ENCODE peak calls at places on chromosomes 6 and 20, in five cellular contexts. One of them, this sample, is unnamed.
A peak's percentile ranks its signal among the peaks of the same experiment; 100 is the strongest.

GRCh38 chr6:27593200-27593818 is 120.4 kb upstream of the ZNF184 start:
- DNase-seq in right cardiac atrium: no peak
- DNase-seq in CD4-positive, CD25-positive, alpha-beta regulatory T cell: no peak
- DNase-seq in neuronal stem cell: no peak
- DNase-seq in LNCaP clone FGC: no peak
- DNase-seq in this sample: peak; percentile 44

GRCh38 chr6:144678844-144679243 is 393.7 kb downstream of the UTRN start:
- DNase-seq in right cardiac atrium: no peak
- DNase-seq in CD4-positive, CD25-positive, alpha-beta regulatory T cell: no peak
- DNase-seq in neuronal stem cell: no peak
- DNase-seq in LNCaP clone FGC: no peak
- DNase-seq in this sample: no peak

GRCh38 chr6:107116328-107116892 is 1.1 kb upstream of the BEND3 start:
- DNase-seq in right cardiac atrium: no peak
- DNase-seq in CD4-positive, CD25-positive, alpha-beta regulatory T cell: peak; percentile 58
- DNase-seq in neuronal stem cell: peak; percentile 52
- DNase-seq in LNCaP clone FGC: no peak
- DNase-seq in this sample: peak; percentile 49

GRCh38 chr20:57385940-57386339 is 5.3 kb upstream of the RBM38 start:
- DNase-seq in right cardiac atrium: no peak
- DNase-seq in CD4-positive, CD25-positive, alpha-beta regulatory T cell: no peak
- DNase-seq in neuronal stem cell: no peak
- DNase-seq in LNCaP clone FGC: no peak
- DNase-seq in this sample: no peak

GRCh38 chr6:144581807-144582537 is 296.8 kb downstream of the UTRN start:
- DNase-seq in right cardiac atrium: no peak
- DNase-seq in CD4-positive, CD25-positive, alpha-beta regulatory T cell: peak; percentile 61
- DNase-seq in neuronal stem cell: peak; percentile 11
- DNase-seq in LNCaP clone FGC: no peak
- DNase-seq in this sample: peak; percentile 28

GRCh38 chr6:159184559-159184958 is 15.4 kb downstream of the FNDC1 start:
- DNase-seq in right cardiac atrium: no peak
- DNase-seq in CD4-positive, CD25-positive, alpha-beta regulatory T cell: no peak
- DNase-seq in neuronal stem cell: no peak
- DNase-seq in LNCaP clone FGC: no peak
- DNase-seq in this sample: no peak

GRCh38 chr6:89372506-89372901 is 20.0 kb upstream of the UBE2J1 start:
- DNase-seq in right cardiac atrium: no peak
- DNase-seq in CD4-positive, CD25-positive, alpha-beta regulatory T cell: peak; percentile 67
- DNase-seq in neuronal stem cell: no peak
- DNase-seq in LNCaP clone FGC: no peak
- DNase-seq in this sample: peak; percentile 88

GRCh38 chr6:33139596-33140206 is 52.6 kb downstream of the COL11A2 start:
- DNase-seq in right cardiac atrium: no peak
- DNase-seq in CD4-positive, CD25-positive, alpha-beta regulatory T cell: no peak
- DNase-seq in neuronal stem cell: no peak
- DNase-seq in LNCaP clone FGC: no peak
- DNase-seq in this sample: no peak

GRCh38 chr6:28838289-28838633 is 85.5 kb downstream of the TRIM27 start:
- DNase-seq in right cardiac atrium: peak; percentile 76
- DNase-seq in CD4-positive, CD25-positive, alpha-beta regulatory T cell: peak; percentile 80
- DNase-seq in neuronal stem cell: peak; percentile 88
- DNase-seq in LNCaP clone FGC: peak; percentile 35
- DNase-seq in this sample: peak; percentile 82

DNA sequence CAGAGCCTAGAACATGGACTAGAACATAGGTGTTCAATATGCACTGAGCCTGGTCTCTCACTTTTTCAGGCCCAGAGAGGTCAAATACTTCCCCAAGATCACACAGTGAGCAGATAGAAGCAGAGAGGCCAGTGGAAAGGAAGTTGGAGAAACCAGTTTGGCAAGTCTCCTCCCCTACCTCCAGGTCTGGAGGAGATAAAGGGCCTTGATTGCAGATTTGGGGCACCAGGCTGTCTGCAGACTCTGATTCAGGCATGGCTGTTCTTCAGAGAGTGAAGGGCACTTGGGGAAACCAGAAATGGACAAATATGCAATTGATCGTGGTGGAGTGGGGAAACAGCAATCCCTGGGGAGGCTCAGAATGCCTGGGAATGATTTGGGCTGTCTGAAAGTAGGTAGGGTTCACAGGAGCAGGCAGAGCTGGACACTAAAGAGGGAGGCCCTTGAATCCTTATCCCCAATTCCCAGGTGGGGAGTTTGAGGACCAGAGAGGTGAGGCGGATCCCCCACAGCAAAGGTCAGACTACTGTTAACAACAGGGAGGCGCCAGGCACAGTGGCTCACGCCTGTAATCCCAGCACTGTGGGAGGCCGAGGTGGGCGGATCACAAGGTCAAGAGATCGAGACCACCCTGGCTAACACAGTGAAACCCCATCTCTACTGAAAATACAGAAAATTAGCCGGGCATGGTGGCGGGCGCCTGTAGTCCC is 2.3 kb downstream of the PEDS1 start:
- DNase-seq in right cardiac atrium: peak; percentile 29
- DNase-seq in CD4-positive, CD25-positive, alpha-beta regulatory T cell: no peak
- DNase-seq in neuronal stem cell: no peak
- DNase-seq in LNCaP clone FGC: peak; percentile 74
- DNase-seq in this sample: no peak
- H3K4me3 ChIP-seq in right cardiac atrium: no peak overlapping the region
- H3K4me3 ChIP-seq in CD4-positive, CD25-positive, alpha-beta regulatory T cell: no peak overlapping the region
- H3K4me3 ChIP-seq in neuronal stem cell: no peak overlapping the region
- H3K4me3 ChIP-seq in LNCaP clone FGC: peak overlapping the region; percentile 37
- H3K4me3 ChIP-seq in this sample: no peak overlapping the region

GRCh38 chr20:2799271-2799670 is 1.2 kb downstream of the CPXM1 start:
- DNase-seq in right cardiac atrium: no peak
- DNase-seq in CD4-positive, CD25-positive, alpha-beta regulatory T cell: no peak
- DNase-seq in neuronal stem cell: no peak
- DNase-seq in LNCaP clone FGC: no peak
- DNase-seq in this sample: no peak
- H3K4me3 ChIP-seq in right cardiac atrium: no peak overlapping the region
- H3K4me3 ChIP-seq in CD4-positive, CD25-positive, alpha-beta regulatory T cell: no peak overlapping the region
- H3K4me3 ChIP-seq in neuronal stem cell: peak overlapping the region; percentile 100
- H3K4me3 ChIP-seq in LNCaP clone FGC: no peak overlapping the region
- H3K4me3 ChIP-seq in this sample: no peak overlapping the region

DNA sequence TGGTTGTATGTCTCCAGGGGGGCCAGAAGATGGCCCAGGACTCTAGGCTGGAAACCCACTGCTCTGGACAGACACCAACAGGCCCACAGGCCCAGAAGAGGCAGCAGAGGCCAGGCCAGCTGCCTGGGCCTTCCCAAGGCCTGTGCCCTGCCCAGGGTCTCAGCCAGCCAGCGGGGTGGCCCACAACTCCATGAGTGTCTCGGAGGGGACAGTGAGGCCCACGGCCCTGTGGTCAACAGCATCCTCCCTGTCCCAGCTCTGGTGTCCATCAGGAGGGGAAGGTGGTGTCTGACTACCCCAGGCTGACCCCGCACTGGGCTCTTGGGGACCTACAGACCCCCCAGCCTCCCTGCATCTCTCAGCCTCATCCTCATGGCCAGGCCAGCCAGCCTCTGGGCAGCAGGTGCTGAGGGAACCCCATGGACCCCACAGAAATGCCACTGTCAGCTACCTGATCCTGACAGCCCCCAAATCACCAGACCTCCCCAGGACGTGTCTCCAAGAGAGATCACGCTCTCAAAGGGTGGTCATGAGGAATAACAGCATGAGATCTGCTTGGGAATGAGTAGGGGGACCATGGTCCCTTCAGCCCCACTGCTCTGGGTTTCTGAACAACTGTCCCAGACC is 112.4 kb downstream of the NOL4L start:
- DNase-seq in right cardiac atrium: peak; percentile 38
- DNase-seq in CD4-positive, CD25-positive, alpha-beta regulatory T cell: no peak
- DNase-seq in neuronal stem cell: no peak
- DNase-seq in LNCaP clone FGC: no peak
- DNase-seq in this sample: no peak
- H3K4me3 ChIP-seq in right cardiac atrium: no peak overlapping the region
- H3K4me3 ChIP-seq in CD4-positive, CD25-positive, alpha-beta regulatory T cell: no peak overlapping the region
- H3K4me3 ChIP-seq in neuronal stem cell: no peak overlapping the region
- H3K4me3 ChIP-seq in LNCaP clone FGC: no peak overlapping the region
- H3K4me3 ChIP-seq in this sample: no peak overlapping the region

DNA sequence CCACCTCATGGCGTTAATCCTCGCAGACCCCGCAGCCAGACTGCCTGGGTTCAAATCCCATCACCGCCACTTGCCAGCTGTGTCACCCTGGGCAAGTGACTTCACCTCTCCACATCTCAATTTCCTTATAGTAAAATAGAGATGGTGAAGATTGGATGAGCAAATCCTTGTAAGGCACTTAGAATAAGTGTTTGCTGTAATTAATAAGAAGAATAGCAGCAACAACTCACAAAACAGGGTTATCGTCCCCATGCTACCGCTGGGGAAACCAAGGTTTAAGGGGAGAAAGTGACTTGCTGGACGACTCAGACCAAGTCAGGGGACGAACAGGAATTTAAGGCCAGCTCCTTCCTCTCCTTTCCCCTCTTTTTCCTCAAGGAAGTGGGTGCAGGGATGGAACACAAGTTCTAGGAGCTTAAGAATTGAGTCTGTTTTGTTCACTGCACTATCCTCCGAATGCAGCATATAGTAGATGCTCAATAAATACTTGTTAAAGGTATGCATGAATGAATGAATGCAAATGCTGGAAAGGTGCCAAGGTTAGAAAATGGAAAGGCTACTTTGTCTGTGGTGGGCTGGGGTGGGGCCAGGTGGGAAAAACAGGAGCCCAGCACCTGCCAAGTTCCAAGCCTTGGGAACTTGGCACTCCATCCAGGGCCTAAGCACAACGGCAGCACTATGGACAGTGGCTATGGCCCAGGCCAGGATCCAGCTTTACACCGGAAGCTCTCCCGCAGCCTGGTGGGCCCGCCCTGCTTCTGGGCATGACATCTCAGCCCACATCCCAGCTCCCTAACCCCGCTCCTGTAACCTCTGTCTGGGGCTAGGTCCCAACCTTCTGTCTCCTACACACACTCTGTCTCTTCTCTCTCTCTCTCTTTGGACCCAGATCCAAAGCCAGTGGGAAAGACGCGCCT is 4.9 kb upstream of the CDH22 start:
- DNase-seq in right cardiac atrium: no peak
- DNase-seq in CD4-positive, CD25-positive, alpha-beta regulatory T cell: no peak
- DNase-seq in neuronal stem cell: no peak
- DNase-seq in LNCaP clone FGC: no peak
- DNase-seq in this sample: no peak
- H3K4me3 ChIP-seq in right cardiac atrium: no peak overlapping the region
- H3K4me3 ChIP-seq in CD4-positive, CD25-positive, alpha-beta regulatory T cell: no peak overlapping the region
- H3K4me3 ChIP-seq in neuronal stem cell: no peak overlapping the region
- H3K4me3 ChIP-seq in LNCaP clone FGC: no peak overlapping the region
- H3K4me3 ChIP-seq in this sample: no peak overlapping the region

DNA sequence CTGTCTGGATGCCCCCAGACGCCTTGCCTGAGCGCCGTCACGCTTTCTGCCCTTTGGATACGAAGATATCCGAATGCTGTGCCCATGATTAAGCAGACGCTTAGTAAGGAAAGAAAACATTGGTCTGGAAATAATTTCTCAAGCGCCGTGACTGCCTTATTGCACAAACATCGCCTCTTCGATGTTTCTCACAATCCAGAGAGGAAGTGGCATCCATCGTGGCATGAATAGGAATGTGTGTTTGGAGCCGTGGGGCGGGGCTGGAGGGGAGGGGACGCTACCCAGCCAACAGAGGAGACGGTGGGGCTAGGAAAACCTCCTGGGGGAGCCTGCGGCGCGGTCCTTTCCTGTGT is 564 bp upstream of the PPP1R14C start:
- DNase-seq in right cardiac atrium: peak; percentile 49
- DNase-seq in CD4-positive, CD25-positive, alpha-beta regulatory T cell: no peak
- DNase-seq in neuronal stem cell: no peak
- DNase-seq in LNCaP clone FGC: no peak
- DNase-seq in this sample: no peak
- H3K4me3 ChIP-seq in right cardiac atrium: peak overlapping the region; percentile 80
- H3K4me3 ChIP-seq in CD4-positive, CD25-positive, alpha-beta regulatory T cell: no peak overlapping the region
- H3K4me3 ChIP-seq in neuronal stem cell: peak overlapping the region; percentile 84
- H3K4me3 ChIP-seq in LNCaP clone FGC: no peak overlapping the region
- H3K4me3 ChIP-seq in this sample: no peak overlapping the region

GRCh38 chr20:29876911-29877285 is 1380.6 kb upstream of the DEFB115 start:
- DNase-seq in right cardiac atrium: no peak
- DNase-seq in CD4-positive, CD25-positive, alpha-beta regulatory T cell: no peak
- DNase-seq in neuronal stem cell: no peak
- DNase-seq in LNCaP clone FGC: no peak
- DNase-seq in this sample: no peak

GRCh38 chr20:29878281-29878741 is 1379.2 kb upstream of the DEFB115 start:
- DNase-seq in right cardiac atrium: peak; percentile 48
- DNase-seq in CD4-positive, CD25-positive, alpha-beta regulatory T cell: no peak
- DNase-seq in neuronal stem cell: no peak
- DNase-seq in LNCaP clone FGC: peak; percentile 65
- DNase-seq in this sample: peak; percentile 11

GRCh38 chr20:29874476-29875202 is 1382.8 kb upstream of the DEFB115 start:
- DNase-seq in right cardiac atrium: peak; percentile 24
- DNase-seq in CD4-positive, CD25-positive, alpha-beta regulatory T cell: no peak
- DNase-seq in neuronal stem cell: no peak
- DNase-seq in LNCaP clone FGC: no peak
- DNase-seq in this sample: no peak

GRCh38 chr20:29878777-29879442 is 1378.6 kb upstream of the DEFB115 start:
- DNase-seq in right cardiac atrium: peak; percentile 52
- DNase-seq in CD4-positive, CD25-positive, alpha-beta regulatory T cell: no peak
- DNase-seq in neuronal stem cell: no peak
- DNase-seq in LNCaP clone FGC: no peak
- DNase-seq in this sample: peak; percentile 16

GRCh38 chr20:29873946-29874345 is 1383.5 kb upstream of the DEFB115 start:
- DNase-seq in right cardiac atrium: peak; percentile 78
- DNase-seq in CD4-positive, CD25-positive, alpha-beta regulatory T cell: peak; percentile 30
- DNase-seq in neuronal stem cell: peak; percentile 58
- DNase-seq in LNCaP clone FGC: no peak
- DNase-seq in this sample: peak; percentile 76
- H3K4me3 ChIP-seq in right cardiac atrium: no peak overlapping the region
- H3K4me3 ChIP-seq in CD4-positive, CD25-positive, alpha-beta regulatory T cell: no peak overlapping the region
- H3K4me3 ChIP-seq in neuronal stem cell: peak overlapping the region; percentile 45
- H3K4me3 ChIP-seq in LNCaP clone FGC: no peak overlapping the region
- H3K4me3 ChIP-seq in this sample: peak overlapping the region; percentile 48

DNA sequence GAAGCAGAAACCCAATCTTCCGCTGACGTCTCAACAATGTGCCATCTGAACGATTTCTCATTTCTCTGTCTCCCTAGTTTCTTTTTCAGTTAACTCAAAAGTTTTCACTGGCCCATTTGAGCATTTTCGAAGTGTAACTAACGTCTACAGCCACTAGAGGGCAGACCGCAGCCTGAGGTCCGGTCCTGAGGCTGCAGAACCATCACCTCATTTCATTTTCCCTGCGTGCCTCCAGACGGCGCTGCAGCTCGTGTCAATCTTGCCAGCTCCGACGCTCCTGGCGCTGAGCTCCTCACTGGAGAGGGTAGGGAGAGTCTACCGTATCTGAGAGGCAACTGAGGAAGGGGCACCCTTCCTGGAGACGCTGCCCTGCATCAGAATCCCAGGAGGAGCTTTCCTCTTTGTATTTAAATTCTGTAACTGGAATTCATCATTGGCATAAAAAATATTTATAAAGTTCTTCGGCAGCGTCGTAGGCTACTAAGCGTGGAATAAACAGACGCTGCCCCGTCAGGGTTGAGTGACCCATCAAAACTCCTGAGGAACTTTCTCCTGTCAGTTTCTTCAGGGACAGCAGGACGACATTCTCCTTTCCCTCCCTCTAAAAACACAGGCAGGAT is 28.5 kb upstream of the DTNBP1 start:
- DNase-seq in right cardiac atrium: peak; percentile 91
- DNase-seq in CD4-positive, CD25-positive, alpha-beta regulatory T cell: peak; percentile 88
- DNase-seq in neuronal stem cell: peak; percentile 77
- DNase-seq in LNCaP clone FGC: peak; percentile 72
- DNase-seq in this sample: peak; percentile 95
- H3K4me3 ChIP-seq in right cardiac atrium: peak overlapping the region; percentile 30
- H3K4me3 ChIP-seq in CD4-positive, CD25-positive, alpha-beta regulatory T cell: no peak overlapping the region
- H3K4me3 ChIP-seq in neuronal stem cell: no peak overlapping the region
- H3K4me3 ChIP-seq in LNCaP clone FGC: peak overlapping the region; percentile 28
- H3K4me3 ChIP-seq in this sample: peak overlapping the region; percentile 38

GRCh38 chr20:35661908-35662307 is 2.8 kb downstream of the CPNE1 start:
- DNase-seq in right cardiac atrium: no peak
- DNase-seq in CD4-positive, CD25-positive, alpha-beta regulatory T cell: no peak
- DNase-seq in neuronal stem cell: no peak
- DNase-seq in LNCaP clone FGC: no peak
- DNase-seq in this sample: no peak
- H3K4me3 ChIP-seq in right cardiac atrium: peak overlapping the region; percentile 23
- H3K4me3 ChIP-seq in CD4-positive, CD25-positive, alpha-beta regulatory T cell: peak overlapping the region; percentile 90
- H3K4me3 ChIP-seq in neuronal stem cell: peak overlapping the region; percentile 91
- H3K4me3 ChIP-seq in LNCaP clone FGC: no peak overlapping the region
- H3K4me3 ChIP-seq in this sample: peak overlapping the region; percentile 91

GRCh38 chr6:42503894-42504293 is 52.2 kb upstream of the TRERF1 start:
- DNase-seq in right cardiac atrium: no peak
- DNase-seq in CD4-positive, CD25-positive, alpha-beta regulatory T cell: no peak
- DNase-seq in neuronal stem cell: no peak
- DNase-seq in LNCaP clone FGC: no peak
- DNase-seq in this sample: peak; percentile 70
- H3K4me3 ChIP-seq in right cardiac atrium: no peak overlapping the region
- H3K4me3 ChIP-seq in CD4-positive, CD25-positive, alpha-beta regulatory T cell: no peak overlapping the region
- H3K4me3 ChIP-seq in neuronal stem cell: no peak overlapping the region
- H3K4me3 ChIP-seq in LNCaP clone FGC: no peak overlapping the region
- H3K4me3 ChIP-seq in this sample: peak overlapping the region; percentile 58

This sample was measured in GM12865.